ENCODE peak calls at places on chromosome 9, in four cellular contexts. M, X, T and W are unnamed samples.

GRCh38 chr9:137312852-137313325 is 10.8 kb upstream of the NRARP start:
- DNase-seq in M (no peak), X (no peak), T (no peak), W (no peak)

GRCh38 chr9:135707449-135708138 is 5.6 kb downstream of the KCNT1 start:
- DNase-seq in T (no peak), X (no peak), M (no peak), W (no peak)

GRCh38 chr9:91698266-91698665 is 251.8 kb downstream of the ROR2 start:
- DNase-seq in M (no peak), T (no peak), X (no peak), W (no peak)

GRCh38 chr9:98162638-98163037 is 29.8 kb downstream of the CORO2A start:
- DNase-seq in M (no peak), X (no peak), T (no peak), W (peak)

GRCh38 chr9:136049451-136050265 is 45.4 kb downstream of the NACC2 start:
- DNase-seq in T (no peak), X (no peak), M (no peak), W (no peak)

GRCh38 chr9:32180597-32180996 is 203.8 kb upstream of the ACO1 start:
- DNase-seq in X (no peak), M (no peak), T (no peak), W (no peak)

GRCh38 chr9:3842839-3843238 is 317.0 kb upstream of the RFX3 start:
- DNase-seq in X (no peak), M (no peak), T (no peak), W (no peak)

GRCh38 chr9:137802021-137802420 is 75.6 kb upstream of the CACNA1B start:
- DNase-seq in T (no peak), M (no peak), X (no peak), W (no peak)

GRCh38 chr9:7844283-7844682 is 44.7 kb upstream of the DMAC1 start:
- DNase-seq in M (peak), X (no peak), T (peak), W (no peak)

GRCh38 chr9:5851445-5851844 is 18.5 kb upstream of the ERMP1 start:
- DNase-seq in M (peak), X (no peak), T (no peak), W (peak)

GRCh38 chr9:129177791-129178578 is at the start of gene IER5L:
- DNase-seq in X (peak), T (no peak), M (peak), W (peak)

GRCh38 chr9:2506310-2506709 is 115.3 kb upstream of the VLDLR start:
- DNase-seq in M (no peak), X (no peak), T (no peak), W (no peak)

GRCh38 chr9:14314929-14315753 is 1.2 kb upstream of the NFIB start:
- DNase-seq in X (peak), T (no peak), M (peak), W (peak)

GRCh38 chr9:93257808-93258331 is 73.9 kb downstream of the WNK2 start:
- DNase-seq in M (no peak), T (no peak), X (no peak), W (peak)

GRCh38 chr9:99851028-99851822 is 29.5 kb downstream of the NR4A3 start:
- DNase-seq in X (no peak), M (no peak), T (no peak), W (peak)